ENCODE peak calls at places on chromosome 20, in seven cellular contexts. C is HEK293T, L is HepG2, Z is HCT116, P is K562, A is GM12878, T is H1. U is an unnamed sample.

GRCh38 chr20:50987493-50988210 is 29.0 kb downstream of the MOCS3 start:
- DNase-seq in C (peak; percentile 79), L (peak; percentile 89), Z (peak; percentile 92), P (peak; percentile 85), A (peak; percentile 16), T (peak; percentile 83), U (peak; percentile 69)

GRCh38 chr20:10060223-10060622 is 25.4 kb downstream of the ANKEF1 start:
- DNase-seq in C (no peak), L (no peak), Z (no peak), P (no peak), A (no peak), T (no peak), U (no peak)

GRCh38 chr20:61297491-61297890 is 45.4 kb downstream of the CDH4 start:
- DNase-seq in C (no peak), L (no peak), Z (no peak), P (no peak), A (no peak), T (no peak), U (no peak)

GRCh38 chr20:52859156-52859887 is 112.8 kb upstream of the TSHZ2 start:
- DNase-seq in C (no peak), L (no peak), Z (no peak), P (no peak), A (no peak), T (no peak), U (peak; percentile 17)

GRCh38 chr20:364905-365794 is 15.4 kb upstream of the TRIB3 start:
- DNase-seq in C (no peak), L (peak; percentile 68), Z (peak; percentile 73), P (peak; percentile 86), A (no peak), T (no peak), U (no peak)

GRCh38 chr20:13302647-13303425 is 81.8 kb downstream of the ISM1 start:
- DNase-seq in C (peak; percentile 36), L (peak; percentile 49), Z (peak; percentile 4), P (peak; percentile 6), A (no peak), T (peak; percentile 67), U (peak; percentile 54)

GRCh38 chr20:50689864-50690263 is 1.5 kb downstream of the RIPOR3 start:
- DNase-seq in C (no peak), L (no peak), Z (no peak), P (no peak), A (no peak), T (no peak), U (no peak)

GRCh38 chr20:25444556-25444955 is 37.1 kb downstream of the GINS1 start:
- DNase-seq in C (no peak), L (no peak), Z (no peak), P (no peak), A (no peak), T (no peak), U (no peak)

GRCh38 chr20:13231031-13231752 is 10.1 kb downstream of the ISM1 start:
- DNase-seq in C (no peak), L (no peak), Z (no peak), P (no peak), A (no peak), T (no peak), U (no peak)

GRCh38 chr20:61306935-61307475 is 54.9 kb downstream of the CDH4 start:
- DNase-seq in C (no peak), L (no peak), Z (no peak), P (no peak), A (no peak), T (no peak), U (no peak)

GRCh38 chr20:36305602-36306556 is at the start of gene DLGAP4:
- DNase-seq in C (peak; percentile 48), L (no peak), Z (no peak), P (no peak), A (no peak), T (peak; percentile 65), U (peak; percentile 39)

GRCh38 chr20:58421497-58421850 is 32.4 kb downstream of the VAPB start:
- DNase-seq in C (no peak), L (no peak), Z (no peak), P (no peak), A (no peak), T (no peak), U (no peak)
- TF ChIP-seq SP1 in C (no peak), L (no peak), Z (no peak), P (no peak), A (no peak), T (no peak), U (no peak)

GRCh38 chr20:34040300-34041015 is 46.7 kb downstream of the RALY start:
- DNase-seq in C (no peak), L (no peak), Z (no peak), P (no peak), A (no peak), T (no peak), U (no peak)

GRCh38 chr20:34045930-34046329 is 52.2 kb downstream of the RALY start:
- DNase-seq in C (no peak), L (peak; percentile 84), Z (no peak), P (no peak), A (no peak), T (no peak), U (peak; percentile 25)

GRCh38 chr20:34043025-34043424 is 49.3 kb downstream of the RALY start:
- DNase-seq in C (no peak), L (no peak), Z (no peak), P (no peak), A (no peak), T (no peak), U (no peak)

GRCh38 chr20:34045294-34045693 is 51.6 kb downstream of the RALY start:
- DNase-seq in C (no peak), L (peak; percentile 73), Z (no peak), P (peak; percentile 55), A (no peak), T (no peak), U (no peak)

DNA sequence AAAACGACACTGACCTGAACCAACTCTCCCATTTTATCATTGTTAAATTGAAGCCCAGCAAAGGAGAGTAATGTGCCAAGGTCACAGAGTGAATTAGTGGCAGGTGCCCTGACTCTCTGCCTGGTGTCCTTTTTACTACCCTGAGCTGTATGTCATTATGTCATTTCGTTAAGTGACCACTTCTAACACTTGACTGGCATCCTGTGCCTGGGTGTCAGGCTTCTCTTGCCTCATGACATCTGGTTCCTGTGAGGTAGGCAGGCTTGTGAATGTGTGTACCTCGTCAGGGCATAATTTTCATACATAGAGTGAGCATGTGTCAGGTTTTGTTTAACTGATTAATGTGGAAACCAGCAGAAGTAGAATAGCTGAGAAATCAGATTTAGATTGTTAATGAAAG is 48.6 kb downstream of the RALY start:
- DNase-seq in C (no peak), L (no peak), Z (no peak), P (no peak), A (no peak), T (no peak), U (no peak)
- TF ChIP-seq SP1 in C (no peak), L (no peak), Z (no peak), P (no peak), A (no peak), T (no peak), U (no peak)

GRCh38 chr20:57398231-57398821 is 7.1 kb downstream of the RBM38 start:
- DNase-seq in C (no peak), L (no peak), Z (no peak), P (no peak), A (peak; percentile 83), T (no peak), U (no peak)
- TF ChIP-seq SP1 in C (no peak), L (no peak), Z (no peak), P (no peak), A (peak; percentile 85), T (no peak), U (no peak)

DNA sequence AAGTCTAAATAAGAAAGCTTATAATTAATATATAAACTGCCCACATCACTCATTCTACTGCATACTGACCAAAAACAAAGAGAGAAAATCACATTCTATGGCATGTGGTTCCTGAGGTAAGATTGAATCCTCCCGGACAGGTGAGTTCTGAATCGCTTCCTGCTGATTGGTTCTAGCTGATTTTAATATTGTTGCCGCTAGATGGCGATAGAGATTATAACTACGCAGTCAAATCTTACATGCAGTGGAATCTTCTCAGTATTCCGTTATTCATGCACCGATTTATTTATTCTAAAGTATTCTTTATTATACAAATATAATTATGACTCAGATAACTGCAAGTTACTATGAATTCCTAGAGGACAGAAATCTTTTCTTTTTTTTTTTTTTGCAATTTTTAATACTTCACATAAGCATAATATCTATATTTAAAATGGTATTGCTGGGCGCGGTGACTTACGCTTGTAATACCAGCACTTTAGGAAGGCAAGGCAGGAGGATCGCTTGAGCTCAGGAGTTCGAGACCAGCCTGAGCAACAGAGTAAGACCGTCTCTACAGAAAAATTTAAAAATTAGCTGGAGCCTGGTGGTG is 24.2 kb upstream of the TMX4 start:
- DNase-seq in C (peak; percentile 55), L (peak; percentile 81), Z (peak; percentile 60), P (peak; percentile 45), A (no peak), T (no peak), U (no peak)
- TF ChIP-seq SP1 in C (no peak), L (no peak), Z (no peak), P (no peak), A (no peak), T (no peak), U (no peak)

GRCh38 chr20:17794400-17794799 is 94.6 kb downstream of the BANF2 start:
- DNase-seq in C (no peak), L (no peak), Z (no peak), P (no peak), A (no peak), T (no peak), U (no peak)

GRCh38 chr20:17796096-17796563 is 96.4 kb downstream of the BANF2 start:
- DNase-seq in C (no peak), L (peak; percentile 82), Z (no peak), P (no peak), A (no peak), T (no peak), U (no peak)

GRCh38 chr20:17795003-17795402 is 95.2 kb downstream of the BANF2 start:
- DNase-seq in C (no peak), L (no peak), Z (no peak), P (no peak), A (no peak), T (no peak), U (no peak)

GRCh38 chr20:17793986-17794385 is 94.2 kb downstream of the BANF2 start:
- DNase-seq in C (no peak), L (no peak), Z (no peak), P (no peak), A (no peak), T (no peak), U (no peak)

DNA sequence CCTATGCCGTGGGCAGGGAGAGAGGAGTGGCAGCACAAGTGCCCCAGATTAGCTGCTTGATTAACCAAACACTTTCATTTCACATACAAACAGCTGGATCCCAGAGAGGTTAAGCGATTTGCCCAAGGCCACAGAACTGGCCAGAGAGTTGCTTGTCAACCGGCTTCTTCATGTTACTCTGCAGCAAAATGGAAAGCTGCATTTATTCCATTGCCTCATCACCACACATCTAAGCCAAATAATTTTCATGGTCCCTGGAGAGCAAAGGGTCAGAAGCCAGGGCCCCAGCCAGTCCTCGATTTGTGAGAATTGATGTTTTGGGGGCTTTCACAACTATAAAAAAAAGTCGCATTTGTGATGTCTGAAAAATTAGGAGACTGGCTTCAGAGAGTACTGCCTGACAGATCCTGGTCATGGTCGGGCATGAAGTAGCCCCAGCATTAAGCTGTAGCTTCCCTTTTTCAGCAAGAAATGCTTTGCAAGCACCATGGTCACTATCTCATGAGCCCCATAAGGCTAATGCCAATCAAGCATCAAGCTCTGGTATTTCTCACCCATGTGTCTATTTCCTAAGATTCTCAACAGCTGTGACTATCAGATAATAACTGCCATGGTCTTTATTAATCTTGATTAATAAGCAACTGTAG is 95.8 kb downstream of the BANF2 start:
- DNase-seq in C (no peak), L (no peak), Z (no peak), P (no peak), A (no peak), T (no peak), U (no peak)
- TF ChIP-seq SP1 in C (no peak), L (no peak), Z (no peak), P (no peak), A (no peak), T (no peak), U (no peak)

GRCh38 chr20:37968726-37969401 is 64.4 kb downstream of the TTI1 start:
- DNase-seq in C (no peak), L (no peak), Z (no peak), P (no peak), A (no peak), T (peak; percentile 51), U (no peak)
- TF ChIP-seq SP1 in C (no peak), L (no peak), Z (no peak), P (no peak), A (no peak), T (no peak), U (no peak)